ENCODE peak calls at places on chromosomes 4 and X, in eight cellular contexts. One of them, this sample, is unnamed.
A peak's percentile ranks its signal among the peaks of the same experiment; 100 is the strongest.

GRCh38 chrX:3811331-3812311 is 98.2 kb upstream of the PRKX start:
- DNase-seq in OCI-LY7: peak; percentile 58
- DNase-seq in Calu3: peak; percentile 12
- DNase-seq in H7: peak; percentile 67
- DNase-seq in kidney glomerular epithelial cell: no peak
- DNase-seq in left ventricle myocardium superior: no peak
- DNase-seq in Daoy: peak; percentile 26
- DNase-seq in EL: peak; percentile 14
- DNase-seq in this sample: peak; percentile 46

GRCh38 chrX:128518508-128518907 is 466.3 kb upstream of the ACTRT1 start:
- DNase-seq in OCI-LY7: peak; percentile 4
- DNase-seq in Calu3: no peak
- DNase-seq in H7: peak; percentile 1
- DNase-seq in kidney glomerular epithelial cell: peak; percentile 36
- DNase-seq in left ventricle myocardium superior: no peak
- DNase-seq in Daoy: no peak
- DNase-seq in EL: no peak
- DNase-seq in this sample: no peak

GRCh38 chr4:134999169-134999568 is 797.6 kb upstream of the PABPC4L start:
- DNase-seq in OCI-LY7: no peak
- DNase-seq in Calu3: no peak
- DNase-seq in H7: no peak
- DNase-seq in kidney glomerular epithelial cell: no peak
- DNase-seq in left ventricle myocardium superior: no peak
- DNase-seq in Daoy: no peak
- DNase-seq in EL: no peak
- DNase-seq in this sample: no peak

GRCh38 chr4:72319596-72319995 is 249.4 kb downstream of the ADAMTS3 start:
- DNase-seq in OCI-LY7: no peak
- DNase-seq in Calu3: no peak
- DNase-seq in H7: no peak
- DNase-seq in kidney glomerular epithelial cell: peak; percentile 58
- DNase-seq in left ventricle myocardium superior: no peak
- DNase-seq in Daoy: peak; percentile 67
- DNase-seq in EL: peak; percentile 74
- DNase-seq in this sample: no peak

GRCh38 chr4:12379191-12379590 is 950.5 kb upstream of the HS3ST1 start:
- DNase-seq in OCI-LY7: no peak
- DNase-seq in Calu3: no peak
- DNase-seq in H7: no peak
- DNase-seq in kidney glomerular epithelial cell: no peak
- DNase-seq in left ventricle myocardium superior: no peak
- DNase-seq in Daoy: no peak
- DNase-seq in EL: no peak
- DNase-seq in this sample: no peak

GRCh38 chrX:22481436-22481835 is 208.7 kb downstream of the CBLL2 start:
- DNase-seq in OCI-LY7: no peak
- DNase-seq in Calu3: no peak
- DNase-seq in H7: no peak
- DNase-seq in kidney glomerular epithelial cell: no peak
- DNase-seq in left ventricle myocardium superior: no peak
- DNase-seq in Daoy: no peak
- DNase-seq in EL: no peak
- DNase-seq in this sample: no peak

GRCh38 chr4:189973646-189974045 is 33.0 kb downstream of the FRG1 start:
- DNase-seq in OCI-LY7: no peak
- DNase-seq in Calu3: no peak
- DNase-seq in H7: no peak
- DNase-seq in kidney glomerular epithelial cell: no peak
- DNase-seq in left ventricle myocardium superior: no peak
- DNase-seq in Daoy: no peak
- DNase-seq in EL: no peak
- DNase-seq in this sample: no peak

GRCh38 chr4:123304151-123305021 is 92.2 kb upstream of the SPRY1 start:
- DNase-seq in OCI-LY7: peak; percentile 86
- DNase-seq in Calu3: no peak
- DNase-seq in H7: peak; percentile 72
- DNase-seq in kidney glomerular epithelial cell: no peak
- DNase-seq in left ventricle myocardium superior: peak; percentile 44
- DNase-seq in Daoy: no peak
- DNase-seq in EL: no peak
- DNase-seq in this sample: peak; percentile 33

GRCh38 chr4:153539058-153539826 is 73.1 kb downstream of the TMEM131L start:
- DNase-seq in OCI-LY7: no peak
- DNase-seq in Calu3: no peak
- DNase-seq in H7: no peak
- DNase-seq in kidney glomerular epithelial cell: no peak
- DNase-seq in left ventricle myocardium superior: no peak
- DNase-seq in Daoy: no peak
- DNase-seq in EL: no peak
- DNase-seq in this sample: no peak

GRCh38 chr4:94934864-94935263 is 177.1 kb downstream of the BMPR1B start:
- DNase-seq in OCI-LY7: no peak
- DNase-seq in Calu3: no peak
- DNase-seq in H7: no peak
- DNase-seq in kidney glomerular epithelial cell: no peak
- DNase-seq in left ventricle myocardium superior: no peak
- DNase-seq in Daoy: no peak
- DNase-seq in EL: no peak
- DNase-seq in this sample: no peak

GRCh38 chrX:5791721-5792120 is 436.9 kb downstream of the NLGN4X start:
- DNase-seq in OCI-LY7: no peak
- DNase-seq in Calu3: no peak
- DNase-seq in H7: no peak
- DNase-seq in kidney glomerular epithelial cell: no peak
- DNase-seq in left ventricle myocardium superior: no peak
- DNase-seq in Daoy: no peak
- DNase-seq in EL: no peak
- DNase-seq in this sample: no peak

GRCh38 chr4:4618846-4619245 is 77.0 kb upstream of the STX18 start:
- DNase-seq in OCI-LY7: no peak
- DNase-seq in Calu3: no peak
- DNase-seq in H7: no peak
- DNase-seq in kidney glomerular epithelial cell: no peak
- DNase-seq in left ventricle myocardium superior: no peak
- DNase-seq in Daoy: no peak
- DNase-seq in EL: no peak
- DNase-seq in this sample: no peak

GRCh38 chrX:53050841-53051240 is 2.3 kb downstream of the GPR173 start:
- DNase-seq in OCI-LY7: no peak
- DNase-seq in Calu3: no peak
- DNase-seq in H7: no peak
- DNase-seq in kidney glomerular epithelial cell: no peak
- DNase-seq in left ventricle myocardium superior: no peak
- DNase-seq in Daoy: no peak
- DNase-seq in EL: no peak
- DNase-seq in this sample: peak; percentile 32

GRCh38 chrX:101078716-101079115 is at the start of gene TMEM35A:
- DNase-seq in OCI-LY7: no peak
- DNase-seq in Calu3: no peak
- DNase-seq in H7: peak; percentile 36
- DNase-seq in kidney glomerular epithelial cell: no peak
- DNase-seq in left ventricle myocardium superior: no peak
- DNase-seq in Daoy: no peak
- DNase-seq in EL: peak; percentile 17
- DNase-seq in this sample: no peak

GRCh38 chr4:183392377-183392776 is 52.1 kb upstream of the CDKN2AIP start:
- DNase-seq in OCI-LY7: no peak
- DNase-seq in Calu3: no peak
- DNase-seq in H7: no peak
- DNase-seq in kidney glomerular epithelial cell: no peak
- DNase-seq in left ventricle myocardium superior: no peak
- DNase-seq in Daoy: no peak
- DNase-seq in EL: no peak
- DNase-seq in this sample: no peak